ENCODE peak calls at places on chromosome 15, in eight cellular contexts. One of them, this sample, is unnamed. For H3K27me3, the result is how much of the 10 kb centered on the place peaks cover.

GRCh38 chr15:85541744-85542143 is 161.3 kb downstream of the AKAP13 start:
- DNase-seq in IMR-90: peak
- DNase-seq in gastrocnemius medialis: no peak
- DNase-seq in MM.1S: no peak
- DNase-seq in right lobe of liver: no peak
- DNase-seq in cardiac muscle cell: no peak
- DNase-seq in ovary: no peak
- DNase-seq in Panc1: no peak
- DNase-seq in this sample: no peak

GRCh38 chr15:86337071-86337470 is 257.4 kb downstream of the AGBL1 start:
- DNase-seq in IMR-90: no peak
- DNase-seq in gastrocnemius medialis: no peak
- DNase-seq in MM.1S: no peak
- DNase-seq in right lobe of liver: no peak
- DNase-seq in cardiac muscle cell: no peak
- DNase-seq in ovary: no peak
- DNase-seq in Panc1: no peak
- DNase-seq in this sample: no peak

GRCh38 chr15:69666921-69667811 is 214.5 kb downstream of the RPLP1 start:
- DNase-seq in IMR-90: no peak
- DNase-seq in gastrocnemius medialis: no peak
- DNase-seq in MM.1S: peak
- DNase-seq in right lobe of liver: peak
- DNase-seq in cardiac muscle cell: no peak
- DNase-seq in ovary: no peak
- DNase-seq in Panc1: no peak
- DNase-seq in this sample: no peak

GRCh38 chr15:90982135-90982534 is 12.2 kb downstream of the PRC1 start:
- DNase-seq in IMR-90: peak
- DNase-seq in gastrocnemius medialis: no peak
- DNase-seq in MM.1S: no peak
- DNase-seq in right lobe of liver: no peak
- DNase-seq in cardiac muscle cell: no peak
- DNase-seq in ovary: no peak
- DNase-seq in Panc1: no peak
- DNase-seq in this sample: no peak

GRCh38 chr15:90101130-90101968 is 919 bp downstream of the IDH2 start:
- DNase-seq in IMR-90: no peak
- DNase-seq in gastrocnemius medialis: peak
- DNase-seq in MM.1S: peak
- DNase-seq in right lobe of liver: peak
- DNase-seq in cardiac muscle cell: peak
- DNase-seq in ovary: peak
- DNase-seq in Panc1: no peak
- DNase-seq in this sample: peak

GRCh38 chr15:68484696-68485400 is 52.9 kb upstream of the ITGA11 start:
- DNase-seq in IMR-90: peak
- DNase-seq in gastrocnemius medialis: no peak
- DNase-seq in MM.1S: no peak
- DNase-seq in right lobe of liver: no peak
- DNase-seq in cardiac muscle cell: no peak
- DNase-seq in ovary: peak
- DNase-seq in Panc1: no peak
- DNase-seq in this sample: no peak

GRCh38 chr15:31255176-31255510 is 71.5 kb upstream of the KLF13 start:
- DNase-seq in IMR-90: no peak
- DNase-seq in gastrocnemius medialis: no peak
- DNase-seq in MM.1S: no peak
- DNase-seq in right lobe of liver: no peak
- DNase-seq in cardiac muscle cell: no peak
- DNase-seq in ovary: no peak
- DNase-seq in Panc1: no peak
- DNase-seq in this sample: no peak

GRCh38 chr15:74870496-74871213 is 2.5 kb downstream of the SCAMP2 start:
- DNase-seq in IMR-90: no peak
- DNase-seq in gastrocnemius medialis: no peak
- DNase-seq in MM.1S: no peak
- DNase-seq in right lobe of liver: no peak
- DNase-seq in cardiac muscle cell: no peak
- DNase-seq in ovary: no peak
- DNase-seq in Panc1: no peak
- DNase-seq in this sample: no peak

GRCh38 chr15:80452166-80452565 is 48.0 kb downstream of the ARNT2 start:
- DNase-seq in IMR-90: no peak
- DNase-seq in gastrocnemius medialis: no peak
- DNase-seq in MM.1S: no peak
- DNase-seq in right lobe of liver: no peak
- DNase-seq in cardiac muscle cell: no peak
- DNase-seq in ovary: no peak
- DNase-seq in Panc1: no peak
- DNase-seq in this sample: no peak

GRCh38 chr15:47374222-47374621 is 343.1 kb upstream of the SEMA6D start:
- DNase-seq in IMR-90: peak
- DNase-seq in gastrocnemius medialis: no peak
- DNase-seq in MM.1S: no peak
- DNase-seq in right lobe of liver: no peak
- DNase-seq in cardiac muscle cell: peak
- DNase-seq in ovary: no peak
- DNase-seq in Panc1: no peak
- DNase-seq in this sample: no peak

GRCh38 chr15:95394186-95395067 is 936.1 kb upstream of the NR2F2 start:
- DNase-seq in IMR-90: peak
- DNase-seq in gastrocnemius medialis: no peak
- DNase-seq in MM.1S: no peak
- DNase-seq in right lobe of liver: no peak
- DNase-seq in cardiac muscle cell: no peak
- DNase-seq in ovary: no peak
- DNase-seq in Panc1: no peak
- DNase-seq in this sample: no peak

GRCh38 chr15:29859293-29859692 is 37.0 kb upstream of the TJP1 start:
- DNase-seq in IMR-90: no peak
- DNase-seq in gastrocnemius medialis: no peak
- DNase-seq in MM.1S: no peak
- DNase-seq in right lobe of liver: no peak
- DNase-seq in cardiac muscle cell: no peak
- DNase-seq in ovary: no peak
- DNase-seq in Panc1: no peak
- DNase-seq in this sample: no peak
- H3K27ac ChIP-seq in IMR-90: no peak
- H3K27ac ChIP-seq in gastrocnemius medialis: peak
- H3K27ac ChIP-seq in MM.1S: no peak
- H3K27ac ChIP-seq in right lobe of liver: no peak
- H3K27ac ChIP-seq in cardiac muscle cell: no peak
- H3K27ac ChIP-seq in ovary: no peak
- H3K27ac ChIP-seq in Panc1: no peak
- H3K27ac ChIP-seq in this sample: peak

DNA sequence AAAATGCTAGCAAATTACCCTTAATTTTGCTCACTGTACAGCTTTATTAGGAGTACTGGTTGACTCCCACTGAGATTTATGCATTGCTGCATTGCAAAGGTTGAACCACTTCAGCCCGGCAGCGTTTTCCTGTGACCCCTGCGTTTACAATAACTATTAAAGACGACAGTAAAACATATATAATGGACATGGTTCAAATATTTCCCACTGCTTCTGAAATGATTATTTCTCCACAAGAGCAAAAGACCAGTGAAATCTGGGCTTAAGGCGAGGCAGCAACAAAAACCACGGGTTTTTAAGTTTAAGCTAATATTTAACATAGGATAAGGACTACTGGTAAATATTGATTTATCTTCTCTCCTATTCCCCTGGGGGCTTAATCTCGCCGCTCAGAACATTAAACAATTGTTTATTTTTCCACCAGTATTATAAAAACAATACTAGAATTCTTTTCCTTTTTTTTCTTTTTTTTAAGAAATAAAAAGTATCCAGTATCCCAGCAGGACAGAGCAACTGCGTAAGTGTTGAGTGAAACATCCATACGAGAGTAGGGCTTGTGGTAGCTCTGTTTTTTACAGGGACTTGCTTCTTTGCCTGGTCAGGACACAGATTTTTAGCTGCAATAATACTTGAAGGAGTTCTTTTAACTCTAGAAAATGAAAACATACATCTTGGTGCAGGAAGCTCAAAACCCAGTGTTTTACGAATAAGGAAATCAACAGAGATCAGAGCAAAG is 297.9 kb upstream of the NR2E3 start:
- DNase-seq in IMR-90: no peak
- DNase-seq in gastrocnemius medialis: no peak
- DNase-seq in MM.1S: no peak
- DNase-seq in right lobe of liver: no peak
- DNase-seq in cardiac muscle cell: no peak
- DNase-seq in ovary: no peak
- DNase-seq in Panc1: no peak
- DNase-seq in this sample: no peak
- H3K27me3 ChIP-seq in IMR-90: under half
- H3K27me3 ChIP-seq in gastrocnemius medialis: under half
- H3K27me3 ChIP-seq in MM.1S: under half
- H3K27me3 ChIP-seq in right lobe of liver: under half
- H3K27me3 ChIP-seq in cardiac muscle cell: under half
- H3K27me3 ChIP-seq in ovary: under half
- H3K27me3 ChIP-seq in Panc1: under half
- H3K27me3 ChIP-seq in this sample: under half

GRCh38 chr15:100910119-100910518 is 9.0 kb upstream of the LRRK1 start:
- DNase-seq in IMR-90: no peak
- DNase-seq in gastrocnemius medialis: no peak
- DNase-seq in MM.1S: no peak
- DNase-seq in right lobe of liver: no peak
- DNase-seq in cardiac muscle cell: no peak
- DNase-seq in ovary: no peak
- DNase-seq in Panc1: no peak
- DNase-seq in this sample: no peak
- TF ChIP-seq CTCF in IMR-90: no peak
- TF ChIP-seq CTCF in gastrocnemius medialis: no peak
- TF ChIP-seq CTCF in MM.1S: no peak
- TF ChIP-seq CTCF in right lobe of liver: no peak
- TF ChIP-seq CTCF in cardiac muscle cell: peak
- TF ChIP-seq CTCF in ovary: no peak
- TF ChIP-seq CTCF in Panc1: peak
- TF ChIP-seq CTCF in this sample: peak

GRCh38 chr15:48984811-48985352 is 21.2 kb upstream of the SHC4 start:
- DNase-seq in IMR-90: peak
- DNase-seq in gastrocnemius medialis: no peak
- DNase-seq in MM.1S: no peak
- DNase-seq in right lobe of liver: no peak
- DNase-seq in cardiac muscle cell: no peak
- DNase-seq in ovary: no peak
- DNase-seq in Panc1: no peak
- DNase-seq in this sample: no peak
- H3K27ac ChIP-seq in IMR-90: no peak
- H3K27ac ChIP-seq in gastrocnemius medialis: no peak
- H3K27ac ChIP-seq in MM.1S: no peak
- H3K27ac ChIP-seq in right lobe of liver: no peak
- H3K27ac ChIP-seq in cardiac muscle cell: no peak
- H3K27ac ChIP-seq in ovary: no peak
- H3K27ac ChIP-seq in Panc1: no peak
- H3K27ac ChIP-seq in this sample: no peak

GRCh38 chr15:76334438-76335004 is 2.1 kb upstream of the ISL2 start:
- DNase-seq in IMR-90: no peak
- DNase-seq in gastrocnemius medialis: no peak
- DNase-seq in MM.1S: no peak
- DNase-seq in right lobe of liver: no peak
- DNase-seq in cardiac muscle cell: no peak
- DNase-seq in ovary: no peak
- DNase-seq in Panc1: no peak
- DNase-seq in this sample: no peak

GRCh38 chr15:76335129-76335850 is 1.3 kb upstream of the ISL2 start:
- DNase-seq in IMR-90: no peak
- DNase-seq in gastrocnemius medialis: no peak
- DNase-seq in MM.1S: no peak
- DNase-seq in right lobe of liver: no peak
- DNase-seq in cardiac muscle cell: peak
- DNase-seq in ovary: no peak
- DNase-seq in Panc1: no peak
- DNase-seq in this sample: no peak

GRCh38 chr15:76333720-76334437 is 2.7 kb upstream of the ISL2 start:
- DNase-seq in IMR-90: no peak
- DNase-seq in gastrocnemius medialis: no peak
- DNase-seq in MM.1S: no peak
- DNase-seq in right lobe of liver: no peak
- DNase-seq in cardiac muscle cell: peak
- DNase-seq in ovary: no peak
- DNase-seq in Panc1: no peak
- DNase-seq in this sample: no peak

GRCh38 chr15:76332796-76333195 is 3.8 kb upstream of the ISL2 start:
- DNase-seq in IMR-90: no peak
- DNase-seq in gastrocnemius medialis: no peak
- DNase-seq in MM.1S: no peak
- DNase-seq in right lobe of liver: no peak
- DNase-seq in cardiac muscle cell: no peak
- DNase-seq in ovary: no peak
- DNase-seq in Panc1: no peak
- DNase-seq in this sample: no peak

DNA sequence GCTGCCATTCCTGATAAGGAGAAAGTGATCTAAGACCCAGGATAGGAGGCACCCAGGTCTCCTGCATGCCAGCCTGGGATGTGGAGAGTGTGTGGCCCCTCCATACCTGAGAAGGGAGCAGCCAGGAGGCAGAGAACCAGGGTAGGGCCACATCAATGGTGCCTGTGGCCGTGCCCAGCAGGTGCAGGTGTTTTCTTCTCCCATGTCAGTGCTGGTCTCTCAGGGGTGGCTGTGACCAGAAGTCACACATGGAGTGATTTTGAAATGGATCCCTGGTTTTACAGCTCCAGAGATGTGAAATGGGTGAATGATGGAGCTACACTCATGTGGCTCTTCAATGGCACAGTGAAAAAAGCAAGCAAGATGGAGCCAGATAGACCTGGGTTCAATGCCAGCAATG is 3.3 kb upstream of the ISL2 start:
- DNase-seq in IMR-90: no peak
- DNase-seq in gastrocnemius medialis: no peak
- DNase-seq in MM.1S: no peak
- DNase-seq in right lobe of liver: no peak
- DNase-seq in cardiac muscle cell: no peak
- DNase-seq in ovary: no peak
- DNase-seq in Panc1: no peak
- DNase-seq in this sample: no peak
- H3K27me3 ChIP-seq in IMR-90: under half
- H3K27me3 ChIP-seq in gastrocnemius medialis: half or more
- H3K27me3 ChIP-seq in MM.1S: under half
- H3K27me3 ChIP-seq in right lobe of liver: under half
- H3K27me3 ChIP-seq in cardiac muscle cell: half or more
- H3K27me3 ChIP-seq in ovary: under half
- H3K27me3 ChIP-seq in Panc1: under half
- H3K27me3 ChIP-seq in this sample: half or more

GRCh38 chr15:40029979-40030893 is 8.7 kb downstream of the SRP14 start:
- DNase-seq in IMR-90: peak
- DNase-seq in gastrocnemius medialis: no peak
- DNase-seq in MM.1S: peak
- DNase-seq in right lobe of liver: no peak
- DNase-seq in cardiac muscle cell: peak
- DNase-seq in ovary: no peak
- DNase-seq in Panc1: no peak
- DNase-seq in this sample: no peak
- TF ChIP-seq CTCF in IMR-90: peak
- TF ChIP-seq CTCF in gastrocnemius medialis: no peak
- TF ChIP-seq CTCF in MM.1S: peak
- TF ChIP-seq CTCF in right lobe of liver: peak
- TF ChIP-seq CTCF in cardiac muscle cell: peak
- TF ChIP-seq CTCF in ovary: no peak
- TF ChIP-seq CTCF in Panc1: peak
- TF ChIP-seq CTCF in this sample: peak